ENCODE peak calls at places on chromosomes 2 and 18, in five cellular contexts. Y is colonic mucosa, W is kidney, A is GM23248, K is hepatocyte. G is an unnamed sample.

GRCh38 chr2:180231015-180231414 is 223.9 kb upstream of the CWC22 start:
- DNase-seq in K (peak), Y (no peak), A (no peak), W (no peak), G (no peak)

GRCh38 chr2:237669628-237670351 is 42.4 kb downstream of the LRRFIP1 start:
- DNase-seq in K (peak), A (peak), W (peak), Y (peak), G (peak)

GRCh38 chr2:159600752-159601151 is 15.6 kb downstream of the BAZ2B start:
- DNase-seq in A (peak), K (no peak), Y (no peak), W (no peak), G (no peak)

GRCh38 chr18:33697498-33697897 is 119.5 kb downstream of the ASXL3 start:
- DNase-seq in Y (no peak), A (no peak), K (peak), W (no peak), G (no peak)

GRCh38 chr2:75896779-75897366 is 186.2 kb upstream of the GCFC2 start:
- DNase-seq in Y (peak), K (peak), A (peak), W (no peak), G (no peak)

GRCh38 chr2:85797959-85798358 is 44.2 kb downstream of the ATOH8 start:
- DNase-seq in Y (no peak), A (peak), K (no peak), W (no peak), G (no peak)

GRCh38 chr2:75041226-75041625 is 82.8 kb downstream of the POLE4 start:
- DNase-seq in W (no peak), A (no peak), Y (no peak), K (no peak), G (no peak)

GRCh38 chr2:120830096-120830830 is 94.6 kb downstream of the GLI2 start:
- DNase-seq in W (no peak), K (no peak), A (no peak), Y (no peak), G (no peak)

GRCh38 chr18:75592527-75592926 is 165.0 kb upstream of the SMIM21 start:
- DNase-seq in Y (no peak), A (peak), W (no peak), K (no peak), G (no peak)

GRCh38 chr2:241511091-241511741 is 2.8 kb upstream of the STK25 start:
- DNase-seq in W (no peak), K (no peak), A (no peak), Y (no peak), G (no peak)

GRCh38 chr18:13604751-13605150 is 121.6 kb downstream of the FAM210A start:
- DNase-seq in K (no peak), W (no peak), Y (no peak), A (no peak), G (no peak)

GRCh38 chr2:197740200-197740599 is 35.0 kb downstream of the MARS2 start:
- DNase-seq in W (no peak), K (no peak), Y (no peak), A (no peak), G (no peak)

GRCh38 chr2:237465515-237466227 is 21.4 kb upstream of the MLPH start:
- DNase-seq in Y (no peak), K (no peak), A (peak), W (no peak), G (no peak)

GRCh38 chr18:37483984-37484892 is 81.4 kb downstream of the CELF4 start:
- DNase-seq in A (no peak), K (no peak), Y (no peak), W (no peak), G (no peak)

GRCh38 chr2:236665572-236666118 is 96.0 kb downstream of the ACKR3 start:
- DNase-seq in A (peak), Y (peak), K (no peak), W (peak), G (peak)

GRCh38 chr2:239742377-239742776 is 282.8 kb downstream of the NDUFA10 start:
- DNase-seq in Y (no peak), A (no peak), K (no peak), W (peak), G (no peak)

GRCh38 chr2:175002547-175003274 is 2.5 kb downstream of the CHN1 start:
- DNase-seq in W (no peak), A (no peak), Y (no peak), K (no peak), G (no peak)

GRCh38 chr2:159072795-159073194 is 104.4 kb downstream of the TANC1 start:
- DNase-seq in A (peak), W (no peak), Y (no peak), K (no peak), G (no peak)

GRCh38 chr2:2561346-2562095 is 230.4 kb upstream of the MYT1L start:
- DNase-seq in Y (no peak), W (no peak), A (no peak), K (no peak), G (no peak)

DNA sequence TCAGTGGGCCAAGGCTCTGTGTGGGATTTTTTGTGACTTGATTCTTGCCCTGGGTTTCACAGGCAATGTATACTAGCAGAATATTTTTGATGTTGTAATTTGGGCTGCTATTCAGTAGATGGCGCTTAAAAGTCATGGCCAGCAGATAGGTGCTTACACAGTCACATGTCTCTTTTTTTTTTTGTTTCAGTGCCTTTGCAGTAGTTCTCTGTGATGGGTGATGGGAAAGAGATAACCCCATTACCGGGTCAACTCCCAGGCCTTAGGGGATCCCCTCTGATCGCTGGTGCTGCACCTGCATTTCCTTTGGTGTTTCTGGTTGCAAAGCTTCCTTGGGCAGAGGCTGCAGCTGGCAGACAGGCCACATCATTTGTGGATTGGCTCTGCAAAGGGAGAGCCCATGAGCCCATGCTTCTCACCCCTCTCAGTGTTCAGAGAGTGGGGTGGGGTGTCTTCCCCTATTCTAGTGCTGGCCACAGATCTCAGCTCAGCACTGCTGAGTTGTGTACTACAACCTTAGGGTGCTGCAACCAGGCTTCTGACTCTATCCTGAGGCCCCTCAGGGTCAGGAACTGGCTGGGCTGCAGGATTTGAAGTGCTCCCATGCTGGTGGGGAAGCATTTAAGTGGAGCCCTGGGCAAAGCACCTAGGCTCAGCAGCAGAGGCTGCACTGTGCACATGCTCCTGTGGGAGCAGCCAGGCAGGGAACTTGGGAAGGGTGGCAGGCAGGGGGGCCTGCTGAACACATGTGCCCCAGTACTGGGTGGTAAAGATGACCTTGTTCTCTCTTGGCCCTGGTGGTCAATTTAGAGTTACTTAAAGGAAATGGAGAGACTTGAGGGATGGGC is 219.8 kb upstream of the SPHKAP start:
- DNase-seq in A (no peak), W (no peak), K (no peak), Y (no peak), G (no peak)
- H3K4me3 ChIP-seq in A (no peak), W (no peak), K (no peak), Y (no peak), G (no peak)

GRCh38 chr18:59954241-59954640 is 54.4 kb downstream of the PMAIP1 start:
- DNase-seq in W (no peak), K (no peak), Y (no peak), A (no peak), G (no peak)
- H3K4me3 ChIP-seq in W (no peak), K (no peak), Y (no peak), A (no peak), G (no peak)

GRCh38 chr2:100327742-100328141 is 5.4 kb upstream of the LONRF2 start:
- DNase-seq in Y (no peak), K (no peak), W (no peak), A (no peak), G (no peak)

GRCh38 chr2:100317634-100318033 is 4.7 kb downstream of the LONRF2 start:
- DNase-seq in Y (no peak), W (no peak), K (no peak), A (peak), G (no peak)

GRCh38 chr2:100321181-100321880 is 970 bp downstream of the LONRF2 start:
- DNase-seq in W (peak), K (peak), Y (no peak), A (peak), G (peak)

GRCh38 chr2:100320547-100321180 is 1.6 kb downstream of the LONRF2 start:
- DNase-seq in K (peak), A (no peak), Y (no peak), W (no peak), G (no peak)

DNA sequence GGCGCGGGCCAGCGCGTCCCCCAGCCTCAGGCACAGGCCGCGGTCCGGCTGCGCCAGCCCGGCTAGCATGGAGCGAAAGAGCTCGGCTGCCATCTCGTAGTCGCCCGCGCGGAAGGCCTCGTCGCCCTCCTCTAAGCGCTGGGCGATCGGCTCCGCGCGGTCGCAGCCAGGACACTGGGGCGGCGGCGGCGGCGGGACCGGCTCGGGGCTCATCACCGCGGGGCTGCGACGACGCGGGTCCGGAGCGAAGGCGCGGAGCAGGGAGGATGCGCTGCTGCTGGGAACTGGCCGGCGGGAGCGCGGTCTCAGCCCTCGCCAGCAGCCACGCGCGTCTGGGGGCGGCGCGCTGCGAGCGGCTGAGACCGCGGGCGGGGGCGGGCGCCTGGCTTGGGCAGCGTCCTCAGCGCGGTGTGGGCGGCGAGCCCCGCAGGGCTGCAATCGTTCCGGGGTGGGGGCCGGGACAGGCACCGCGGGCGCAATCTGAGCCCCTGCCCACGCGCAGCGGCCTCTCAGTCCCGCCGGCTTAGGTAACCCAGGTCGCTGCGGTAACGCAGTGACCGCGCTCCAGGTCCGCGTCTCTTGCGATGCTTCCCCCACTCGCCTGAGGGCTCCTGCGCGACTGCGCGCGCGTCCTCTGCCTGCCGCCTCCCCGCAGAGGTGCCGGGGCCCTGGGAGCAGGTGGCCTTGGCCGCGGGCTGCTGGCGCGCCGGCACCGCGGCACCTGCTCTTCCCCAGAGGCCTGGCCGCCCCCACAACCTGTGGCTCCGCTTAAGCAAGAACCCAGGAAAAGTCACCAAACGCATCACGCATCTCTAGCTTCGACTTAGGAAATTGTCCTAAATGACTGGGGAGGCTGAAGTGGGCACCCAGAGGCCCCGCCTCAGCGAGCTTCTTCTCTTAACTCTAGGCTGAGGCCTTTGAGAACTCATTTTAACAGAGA is at the start of gene LONRF2:
- DNase-seq in A (peak), K (peak), Y (no peak), W (peak), G (peak)
- H3K4me3 ChIP-seq in A (peak), K (peak), Y (peak), W (peak), G (peak)

DNA sequence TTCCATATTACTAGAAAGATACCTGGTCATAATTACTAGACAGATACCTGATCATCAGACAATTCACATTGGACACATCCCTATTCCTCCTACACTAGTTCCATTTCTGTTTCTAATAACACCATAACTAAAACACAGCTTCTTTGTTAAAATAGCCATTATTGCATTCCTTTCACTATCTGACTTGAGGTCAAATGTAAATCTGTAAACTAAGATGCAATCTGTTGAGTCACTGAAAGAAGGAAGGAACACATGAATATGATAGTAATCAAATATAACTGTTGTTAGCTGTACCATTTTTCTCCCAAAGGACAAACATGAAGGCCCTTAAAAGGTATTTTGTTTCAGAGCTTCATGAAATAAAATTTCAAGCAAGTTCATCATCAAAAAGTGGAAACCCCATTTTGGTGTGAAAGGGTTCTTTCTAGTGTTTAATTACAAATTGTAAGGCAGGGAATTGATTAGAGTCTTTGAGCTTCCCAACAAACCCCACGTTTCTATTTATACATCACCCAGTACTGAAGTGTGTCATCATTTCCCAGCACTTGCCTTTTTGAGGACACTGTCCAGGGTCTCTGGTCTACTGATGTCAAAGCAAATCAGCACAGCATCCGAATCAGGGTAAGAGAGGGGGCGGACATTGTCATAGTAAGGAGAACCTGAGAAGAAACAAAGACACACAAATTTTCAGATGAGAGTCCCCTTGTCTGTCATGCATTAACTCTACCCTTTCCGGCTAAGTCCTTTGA is 13.0 kb downstream of the RND3 start:
- DNase-seq in A (peak), W (no peak), K (no peak), Y (no peak), G (no peak)
- H3K4me3 ChIP-seq in A (peak), W (no peak), K (no peak), Y (no peak), G (no peak)

DNA sequence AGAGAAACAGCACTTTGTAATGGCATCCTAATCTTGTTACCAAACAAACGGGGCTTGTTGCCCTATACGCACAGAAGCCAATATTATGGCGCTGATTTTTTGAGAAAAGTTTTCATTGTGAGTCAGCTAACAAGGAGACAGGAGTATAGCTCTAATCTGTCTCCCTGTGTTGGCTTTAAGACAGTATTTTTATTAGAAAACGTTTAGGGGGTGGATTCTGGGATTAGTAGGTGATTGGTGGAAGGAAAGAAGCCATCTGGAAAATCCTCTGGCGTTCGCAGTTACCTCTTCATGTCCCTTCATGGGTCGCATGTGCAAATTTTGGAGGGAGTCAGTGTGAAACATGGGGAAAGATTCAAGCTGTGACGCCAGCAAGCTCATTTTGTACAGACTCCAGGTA is 698 bp upstream of the TMEM237 start:
- DNase-seq in A (peak), W (no peak), K (no peak), Y (no peak), G (no peak)
- H3K4me3 ChIP-seq in A (peak), W (peak), K (no peak), Y (peak), G (no peak)

DNA sequence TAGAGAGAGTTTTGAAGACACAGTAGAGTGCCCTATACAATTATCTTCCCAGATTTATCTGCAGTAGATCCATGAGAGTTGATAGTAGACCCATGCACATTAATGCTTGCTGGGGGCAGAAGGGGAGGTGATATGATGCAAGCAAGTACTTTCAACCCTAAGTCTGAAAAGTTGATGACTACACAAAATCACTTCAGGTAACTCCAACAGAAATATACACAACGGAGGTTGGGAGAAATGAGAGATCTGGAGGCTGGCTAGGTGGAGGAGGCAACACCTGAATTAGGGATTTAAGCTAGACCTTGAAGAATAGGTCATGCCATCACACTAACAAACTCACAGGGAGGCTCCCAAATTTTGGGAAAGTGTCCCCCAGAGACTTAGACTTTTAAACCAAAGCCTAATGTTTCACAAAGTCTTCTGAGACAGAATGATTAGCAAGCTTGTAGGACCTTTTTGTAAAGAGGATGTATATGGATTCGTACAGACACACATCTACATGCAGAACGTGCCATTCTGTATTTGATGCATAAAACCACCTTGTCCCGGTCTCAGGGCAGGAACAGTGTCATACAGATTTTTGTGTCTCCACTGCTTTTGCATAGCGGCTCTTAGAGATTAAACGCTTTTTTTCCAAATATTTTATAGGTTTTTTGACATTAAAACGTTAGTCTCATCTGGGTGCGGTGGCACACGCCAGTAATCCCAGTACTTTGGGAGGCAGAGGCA is 937 bp upstream of the STAMBP start:
- DNase-seq in A (no peak), Y (no peak), K (no peak), W (no peak), G (no peak)
- H3K4me3 ChIP-seq in A (peak), Y (no peak), K (no peak), W (peak), G (no peak)

DNA sequence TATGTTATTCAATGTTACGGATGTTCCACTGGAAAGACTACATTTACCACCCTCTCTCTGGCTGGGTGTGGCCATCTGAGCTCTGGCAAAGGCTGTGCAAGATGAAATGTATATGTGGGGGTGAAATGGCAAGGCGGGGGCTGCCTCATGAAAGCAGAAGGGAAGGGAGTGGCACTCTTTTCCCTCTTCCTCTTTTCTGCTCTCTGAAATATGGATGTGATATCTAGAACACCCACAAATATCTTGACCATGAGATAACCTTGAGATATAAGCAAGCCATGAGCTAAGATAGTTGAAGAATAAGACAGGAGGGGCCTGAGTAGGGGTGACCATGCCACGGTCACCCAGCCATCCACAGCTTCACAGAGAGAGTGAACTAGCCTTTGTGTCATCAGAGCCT is 367.8 kb upstream of the ID2 start:
- DNase-seq in W (no peak), A (no peak), Y (no peak), K (no peak), G (no peak)
- H3K4me3 ChIP-seq in W (no peak), A (no peak), Y (no peak), K (no peak), G (no peak)

GRCh38 chr2:37851828-37852584 is 73.1 kb upstream of the RMDN2 start:
- DNase-seq in A (no peak), Y (no peak), W (no peak), K (no peak), G (no peak)

GRCh38 chr2:37849908-37850307 is 75.2 kb upstream of the RMDN2 start:
- DNase-seq in K (no peak), Y (no peak), W (no peak), A (no peak), G (no peak)

GRCh38 chr2:37848451-37848850 is 76.6 kb upstream of the RMDN2 start:
- DNase-seq in K (no peak), Y (no peak), W (no peak), A (no peak), G (no peak)

GRCh38 chr2:37852585-37853014 is 72.5 kb upstream of the RMDN2 start:
- DNase-seq in Y (no peak), W (no peak), K (no peak), A (no peak), G (no peak)

GRCh38 chr2:37851428-37851827 is 73.7 kb upstream of the RMDN2 start:
- DNase-seq in Y (no peak), K (no peak), W (no peak), A (no peak), G (no peak)
- H3K4me3 ChIP-seq in Y (no peak), K (no peak), W (no peak), A (no peak), G (no peak)

GRCh38 chr2:104874230-104874629 is 20.3 kb downstream of the POU3F3 start:
- DNase-seq in A (no peak), Y (no peak), K (no peak), W (peak), G (no peak)
- H3K4me3 ChIP-seq in A (no peak), Y (no peak), K (no peak), W (peak), G (no peak)

GRCh38 chr2:128214251-128214650 is 104.4 kb downstream of the HS6ST1 start:
- DNase-seq in A (no peak), K (no peak), W (no peak), Y (no peak), G (no peak)
- H3K4me3 ChIP-seq in A (no peak), K (no peak), W (no peak), Y (no peak), G (no peak)